ENCODE peak calls at places on chromosomes 7 and 10, in ten cellular contexts. A, R, P, N, V, U, L, O, Y and Q are unnamed samples.

GRCh38 chr7:128103498-128104108 is 72.4 kb upstream of the LRRC4 start:
- DNase-seq in L (no peak), V (no peak), U (no peak), Y (no peak), P (no peak), R (no peak), A (peak), O (no peak), N (no peak), Q (no peak)

GRCh38 chr7:151925446-151926335 is 30.6 kb upstream of the GALNTL5 start:
- DNase-seq in L (no peak), P (no peak), Y (no peak), R (no peak), N (no peak), V (peak), U (peak), O (no peak), A (no peak), Q (no peak)

GRCh38 chr7:100156331-100157068 is 2.0 kb downstream of the TRAPPC14 start:
- DNase-seq in V (no peak), R (no peak), A (no peak), L (no peak), O (no peak), P (no peak), Y (no peak), U (peak), N (no peak), Q (no peak)

GRCh38 chr7:27188666-27189559 is 3.9 kb upstream of the HOXA11 start:
- DNase-seq in A (peak), Y (no peak), P (no peak), V (no peak), L (no peak), O (peak), U (peak), N (no peak), R (no peak), Q (no peak)

GRCh38 chr7:1697499-1698125 is 27.5 kb downstream of the ELFN1 start:
- DNase-seq in A (no peak), R (no peak), L (no peak), U (no peak), P (no peak), V (no peak), Y (no peak), N (no peak), O (peak), Q (peak)

GRCh38 chr7:19754521-19755116 is 18.8 kb downstream of the TMEM196 start:
- DNase-seq in Y (no peak), V (no peak), O (no peak), A (peak), R (no peak), P (no peak), L (peak), U (no peak), N (peak), Q (no peak)

GRCh38 chr7:12929416-12930140 is 242.1 kb downstream of the ARL4A start:
- DNase-seq in L (no peak), Y (no peak), P (no peak), O (no peak), N (no peak), A (no peak), V (no peak), U (no peak), R (no peak), Q (no peak)

GRCh38 chr10:122495406-122496340 is 34.3 kb downstream of the HTRA1 start:
- DNase-seq in R (no peak), Y (no peak), U (no peak), L (peak), A (no peak), P (no peak), V (no peak), O (no peak), N (no peak), Q (no peak)

GRCh38 chr10:44723082-44723481 is 188.1 kb upstream of the TMEM72 start:
- DNase-seq in P (no peak), L (no peak), N (no peak), O (no peak), U (no peak), Y (no peak), R (no peak), V (no peak), A (no peak), Q (no peak)

GRCh38 chr10:51532044-51532443 is 167.4 kb downstream of the CSTF2T start:
- DNase-seq in O (no peak), V (no peak), P (no peak), U (no peak), Y (no peak), A (no peak), N (no peak), L (no peak), R (no peak), Q (no peak)

GRCh38 chr7:92754756-92755581 is 81.4 kb downstream of the CDK6 start:
- DNase-seq in O (no peak), R (no peak), A (peak), P (no peak), N (no peak), V (no peak), L (no peak), Y (no peak), U (peak), Q (no peak)

GRCh38 chr7:136324073-136324704 is 347.0 kb upstream of the MTPN start:
- DNase-seq in P (no peak), N (no peak), Y (no peak), A (no peak), R (no peak), V (no peak), L (no peak), U (no peak), O (no peak), Q (no peak)

GRCh38 chr10:87659571-87660483 is at the start of gene PAPSS2:
- DNase-seq in Y (no peak), A (peak), P (no peak), O (peak), V (no peak), U (no peak), R (no peak), L (no peak), N (peak), Q (peak)

GRCh38 chr7:82810558-82811259 is 352.0 kb downstream of the PCLO start:
- DNase-seq in U (no peak), N (peak), L (peak), A (peak), P (no peak), R (no peak), O (no peak), Y (no peak), V (peak), Q (no peak)

GRCh38 chr7:64799-65430 is 127.5 kb upstream of the FAM20C start:
- DNase-seq in U (no peak), N (no peak), L (no peak), P (no peak), Y (no peak), V (no peak), R (no peak), O (no peak), A (peak), Q (no peak)

GRCh38 chr10:70295321-70295720 is 11.5 kb upstream of the NPFFR1 start:
- DNase-seq in N (no peak), P (no peak), L (no peak), R (no peak), O (no peak), A (peak), U (no peak), V (no peak), Y (no peak), Q (no peak)